ENCODE peak calls at places on chromosomes 1 and 21, in six cellular contexts. Q is IMR-90, R is mesendoderm, M is neuronal stem cell, G is mesenchymal stem cell, B is H1. X is an unnamed sample.
A peak's percentile ranks its signal among the peaks of the same experiment; 100 is the strongest.

GRCh38 chr1:41795205-41795762 is 123.4 kb downstream of the HIVEP3 start:
- DNase-seq in Q (peak; percentile 73), R (peak; percentile 19), M (no peak), G (peak; percentile 44), B (no peak), X (no peak)

GRCh38 chr1:69568435-69569280 is 936 bp downstream of the LRRC7 start:
- DNase-seq in Q (no peak), R (peak; percentile 10), M (peak; percentile 35), G (peak; percentile 1), B (peak; percentile 51), X (peak; percentile 29)

GRCh38 chr1:241645199-241645598 is 5.0 kb upstream of the CHML start:
- DNase-seq in Q (no peak), R (no peak), M (no peak), G (no peak), B (no peak), X (no peak)

GRCh38 chr1:168709896-168710305 is 19.1 kb downstream of the DPT start:
- DNase-seq in Q (no peak), R (no peak), M (no peak), G (peak; percentile 88), B (no peak), X (no peak)

GRCh38 chr1:7339953-7340352 is 431.1 kb upstream of the VAMP3 start:
- DNase-seq in Q (peak; percentile 41), R (no peak), M (no peak), G (peak; percentile 22), B (no peak), X (no peak)

GRCh38 chr1:9316512-9316911 is 23.8 kb downstream of the SPSB1 start:
- DNase-seq in Q (no peak), R (no peak), M (no peak), G (no peak), B (no peak), X (no peak)

GRCh38 chr1:2275796-2276536 is 47.8 kb downstream of the SKI start:
- DNase-seq in Q (peak; percentile 49), R (peak; percentile 40), M (no peak), G (peak; percentile 79), B (no peak), X (peak; percentile 37)

GRCh38 chr1:150829751-150830150 is 21.7 kb upstream of the CTSK start:
- DNase-seq in Q (no peak), R (peak; percentile 24), M (no peak), G (no peak), B (no peak), X (no peak)

GRCh38 chr1:214022810-214023425 is 35.1 kb downstream of the PROX1 start:
- DNase-seq in Q (no peak), R (no peak), M (no peak), G (no peak), B (no peak), X (no peak)

GRCh38 chr21:29938968-29939858 is 583 bp downstream of the GRIK1 start:
- DNase-seq in Q (no peak), R (peak; percentile 30), M (peak; percentile 41), G (no peak), B (peak; percentile 73), X (peak; percentile 52)

GRCh38 chr1:12615916-12616708 is 1.9 kb downstream of the DHRS3 start:
- DNase-seq in Q (peak; percentile 62), R (peak; percentile 91), M (no peak), G (peak; percentile 63), B (peak; percentile 78), X (peak; percentile 77)

GRCh38 chr1:42806171-42806570 is 10.8 kb upstream of the ERMAP start:
- DNase-seq in Q (no peak), R (no peak), M (no peak), G (no peak), B (no peak), X (no peak)

GRCh38 chr1:240294566-240294965 is 202.9 kb downstream of the FMN2 start:
- DNase-seq in Q (peak; percentile 70), R (peak; percentile 67), M (peak; percentile 9), G (no peak), B (peak; percentile 52), X (peak; percentile 52)

GRCh38 chr1:234543442-234544093 is 64.6 kb upstream of the TARBP1 start:
- DNase-seq in Q (no peak), R (peak; percentile 49), M (no peak), G (no peak), B (no peak), X (no peak)

GRCh38 chr1:83097715-83098613 is 901.0 kb downstream of the TTLL7 start:
- DNase-seq in Q (no peak), R (no peak), M (no peak), G (no peak), B (no peak), X (no peak)

GRCh38 chr1:206725053-206725963 is 40.6 kb downstream of the MAPKAPK2 start:
- DNase-seq in Q (peak; percentile 51), R (peak; percentile 77), M (peak; percentile 32), G (peak; percentile 60), B (peak; percentile 77), X (peak; percentile 73)
- H3K4me1 ChIP-seq in Q (peaks cover 22% of the 10 kb centered on the region), R (peaks cover 12% of the 10 kb centered on the region), M (no peaks in the 10 kb centered on the region), G (peaks cover 29% of the 10 kb centered on the region), B (peaks cover 10% of the 10 kb centered on the region), X (peaks cover 2% of the 10 kb centered on the region)

GRCh38 chr1:59266180-59266926 is 30.5 kb upstream of the FGGY start:
- DNase-seq in Q (no peak), R (no peak), M (no peak), G (no peak), B (no peak), X (no peak)
- H3K9ac ChIP-seq in Q (no peak overlapping the region), R (no peak overlapping the region), M (no peak overlapping the region), G (no peak overlapping the region), B (no peak overlapping the region), X (no peak overlapping the region)

GRCh38 chr1:167146903-167147539 is 53.1 kb downstream of the STYXL2 start:
- DNase-seq in Q (no peak), R (peak; percentile 42), M (no peak), G (no peak), B (no peak), X (no peak)

GRCh38 chr1:167150434-167150833 is 56.6 kb downstream of the STYXL2 start:
- DNase-seq in Q (no peak), R (no peak), M (no peak), G (no peak), B (no peak), X (no peak)

GRCh38 chr1:167145965-167146364 is 52.1 kb downstream of the STYXL2 start:
- DNase-seq in Q (no peak), R (no peak), M (no peak), G (no peak), B (no peak), X (no peak)

GRCh38 chr1:167152192-167152876 is 58.5 kb downstream of the STYXL2 start:
- DNase-seq in Q (no peak), R (no peak), M (no peak), G (no peak), B (no peak), X (no peak)

DNA sequence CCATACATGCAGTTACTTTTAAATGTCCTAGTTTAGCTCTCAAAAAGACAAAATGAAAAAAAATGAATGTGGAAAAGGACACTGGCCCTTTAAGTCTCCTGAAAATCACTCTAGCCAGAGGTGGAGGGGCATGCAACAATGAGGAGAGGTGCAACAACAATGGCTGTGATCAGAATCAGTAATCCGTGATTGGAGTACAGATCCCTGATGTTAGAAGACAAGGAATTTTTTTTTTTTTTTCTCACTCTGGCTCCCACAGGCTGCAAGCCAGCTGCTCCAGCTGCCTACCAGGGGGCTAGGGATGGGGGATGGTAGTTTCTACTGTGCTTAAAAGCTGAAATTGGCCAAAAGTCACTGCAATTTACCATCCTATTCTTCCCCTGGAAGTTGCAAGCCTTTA is 54.5 kb downstream of the STYXL2 start:
- DNase-seq in Q (no peak), R (peak; percentile 91), M (no peak), G (no peak), B (no peak), X (no peak)
- H2BK15ac ChIP-seq in Q (no peak overlapping the region), R (peak overlapping the region; percentile 96), M (no peak overlapping the region), G (no peak overlapping the region), B (no peak overlapping the region), X (no peak overlapping the region)

GRCh38 chr1:193438771-193439170 is 252.4 kb upstream of the B3GALT2 start:
- DNase-seq in Q (no peak), R (no peak), M (no peak), G (no peak), B (no peak), X (no peak)
- H3K4me1 ChIP-seq in Q (no peaks in the 10 kb centered on the region), R (no peaks in the 10 kb centered on the region), M (no peaks in the 10 kb centered on the region), G (no peaks in the 10 kb centered on the region), B (no peaks in the 10 kb centered on the region), X (no peaks in the 10 kb centered on the region)

GRCh38 chr1:159066108-159066507 is 10.5 kb downstream of the AIM2 start:
- DNase-seq in Q (no peak), R (peak; percentile 72), M (no peak), G (no peak), B (no peak), X (no peak)

GRCh38 chr1:159065106-159065505 is 11.5 kb downstream of the AIM2 start:
- DNase-seq in Q (no peak), R (no peak), M (no peak), G (no peak), B (no peak), X (no peak)

GRCh38 chr1:159071970-159072582 is 4.5 kb downstream of the AIM2 start:
- DNase-seq in Q (peak; percentile 80), R (peak; percentile 72), M (peak; percentile 42), G (peak; percentile 74), B (no peak), X (no peak)

GRCh38 chr1:159068877-159069276 is 7.7 kb downstream of the AIM2 start:
- DNase-seq in Q (peak; percentile 78), R (no peak), M (no peak), G (peak; percentile 64), B (no peak), X (no peak)

GRCh38 chr1:159067699-159068621 is 8.6 kb downstream of the AIM2 start:
- DNase-seq in Q (no peak), R (peak; percentile 74), M (no peak), G (no peak), B (no peak), X (no peak)
- H3K9ac ChIP-seq in Q (no peak overlapping the region), R (no peak overlapping the region), M (no peak overlapping the region), G (no peak overlapping the region), B (no peak overlapping the region), X (no peak overlapping the region)

DNA sequence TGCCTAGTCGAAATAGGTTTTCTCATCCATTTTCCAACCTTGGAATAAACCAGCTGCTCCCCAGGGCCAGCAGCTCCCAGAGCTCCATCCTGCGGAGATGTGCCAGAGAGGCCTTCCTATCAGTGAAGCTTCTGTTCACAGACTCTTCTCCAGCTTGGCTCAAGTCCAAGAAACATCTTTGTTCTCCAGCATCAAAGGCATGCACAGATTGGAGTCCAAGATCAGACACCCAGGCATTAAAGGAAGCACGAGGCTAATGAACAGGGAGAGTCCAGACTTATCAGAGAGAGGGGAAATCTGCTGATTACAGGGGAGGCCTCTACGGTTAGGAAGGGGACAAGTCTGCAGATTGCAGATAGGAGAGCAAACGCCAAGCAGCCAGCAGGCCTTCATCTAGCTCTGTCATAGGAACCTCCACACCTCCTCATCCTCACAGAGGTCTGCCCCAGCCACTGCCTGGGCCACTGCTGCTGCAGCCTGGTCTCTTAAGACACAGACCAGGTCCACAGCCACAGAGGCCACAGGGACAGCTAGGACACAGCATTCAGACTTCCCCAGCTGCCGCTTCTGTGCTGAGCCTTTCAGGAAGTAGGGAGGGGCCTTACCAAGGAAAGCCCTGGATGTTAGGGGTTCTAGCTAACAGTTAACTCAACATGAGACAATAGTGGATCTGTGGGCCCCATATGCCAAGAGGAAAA is 3.4 kb downstream of the PRR9 start:
- DNase-seq in Q (no peak), R (peak; percentile 19), M (no peak), G (no peak), B (no peak), X (no peak)
- H2BK15ac ChIP-seq in Q (no peak overlapping the region), R (no peak overlapping the region), M (no peak overlapping the region), G (no peak overlapping the region), B (no peak overlapping the region), X (no peak overlapping the region)

GRCh38 chr21:38286739-38287426 is 30.1 kb downstream of the KCNJ15 start:
- DNase-seq in Q (no peak), R (no peak), M (no peak), G (no peak), B (no peak), X (no peak)
- H3K4me1 ChIP-seq in Q (peaks cover 15% of the 10 kb centered on the region), R (no peaks in the 10 kb centered on the region), M (no peaks in the 10 kb centered on the region), G (peaks cover 6% of the 10 kb centered on the region), B (peaks cover 3% of the 10 kb centered on the region), X (no peaks in the 10 kb centered on the region)

X was measured in H9.